ENCODE peak calls at places on chromosomes 1 and 21, in six cellular contexts. O, P, D, J, N and B are unnamed samples.
A peak's percentile ranks its signal among the peaks of the same experiment; 100 is the strongest.

GRCh38 chr1:237709355-237709754 is 181.4 kb downstream of the ZP4 start:
- DNase-seq in O (no peak), N (no peak), J (no peak), D (no peak), P (no peak), B (no peak)

GRCh38 chr21:43824250-43824882 is 35.0 kb downstream of the RRP1 start:
- DNase-seq in O (no peak), D (no peak), J (peak; percentile 69), P (no peak), N (no peak), B (no peak)

GRCh38 chr1:85678193-85678592 is 30.0 kb downstream of the ZNHIT6 start:
- DNase-seq in P (no peak), O (no peak), D (no peak), J (no peak), N (no peak), B (no peak)

GRCh38 chr1:5690878-5691277 is 301.3 kb downstream of the NPHP4 start:
- DNase-seq in N (no peak), P (no peak), D (no peak), J (no peak), O (no peak), B (no peak)

GRCh38 chr1:228964178-228964819 is 229.0 kb downstream of the RHOU start:
- DNase-seq in D (no peak), N (no peak), P (no peak), J (peak; percentile 51), O (no peak), B (no peak)

GRCh38 chr21:46297311-46298082 is 11.4 kb downstream of the YBEY start:
- DNase-seq in D (peak; percentile 14), N (no peak), O (no peak), P (no peak), J (no peak), B (no peak)

GRCh38 chr1:207389728-207390464 is 64.2 kb upstream of the CR2 start:
- DNase-seq in D (no peak), J (no peak), P (no peak), N (no peak), O (no peak), B (no peak)

GRCh38 chr1:192633533-192634258 is 2.3 kb upstream of the RGS13 start:
- DNase-seq in D (no peak), J (no peak), N (no peak), O (no peak), P (no peak), B (no peak)

GRCh38 chr1:116556289-116557006 is 14.4 kb downstream of the CD58 start:
- DNase-seq in D (peak; percentile 76), O (no peak), N (peak; percentile 44), J (peak; percentile 77), P (peak; percentile 51), B (no peak)

GRCh38 chr1:1318131-1318652 is 6.3 kb downstream of the INTS11 start:
- DNase-seq in P (no peak), O (no peak), J (no peak), D (no peak), N (no peak), B (no peak)

GRCh38 chr1:89454845-89455521 is 69.6 kb upstream of the LRRC8B start:
- DNase-seq in N (peak; percentile 50), P (peak; percentile 36), J (peak; percentile 11), D (peak; percentile 42), O (peak; percentile 48), B (peak; percentile 48)

GRCh38 chr1:201766117-201766863 is 62.7 kb upstream of the IPO9 start:
- DNase-seq in J (peak; percentile 58), D (no peak), N (no peak), O (no peak), P (no peak), B (no peak)

GRCh38 chr1:8718878-8719361 is 98.5 kb downstream of the RERE start:
- DNase-seq in N (no peak), O (no peak), J (no peak), D (no peak), P (no peak), B (no peak)

GRCh38 chr1:159646687-159647086 is 59.1 kb downstream of the APCS start:
- DNase-seq in O (no peak), D (no peak), N (no peak), J (no peak), P (no peak), B (peak; percentile 10)

GRCh38 chr1:232620356-232620841 is 9.5 kb downstream of the SIPA1L2 start:
- DNase-seq in J (no peak), D (no peak), O (no peak), P (no peak), N (no peak), B (no peak)

GRCh38 chr1:226428348-226429050 is 20.6 kb upstream of the PARP1 start:
- DNase-seq in O (no peak), J (no peak), N (no peak), D (no peak), P (no peak), B (no peak)

GRCh38 chr1:32205401-32206370 is at the start of gene IQCC:
- DNase-seq in D (peak; percentile 89), P (peak; percentile 71), O (peak; percentile 73), J (peak; percentile 79), N (peak; percentile 77), B (peak; percentile 95)

GRCh38 chr1:920506-920905 is 3.2 kb upstream of the SAMD11 start:
- DNase-seq in D (no peak), O (no peak), J (no peak), N (no peak), P (no peak), B (no peak)

GRCh38 chr21:39602076-39602689 is 10.6 kb upstream of the B3GALT5 start:
- DNase-seq in N (no peak), P (no peak), J (no peak), D (no peak), O (no peak), B (no peak)

GRCh38 chr1:220879509-220880366 is 495 bp downstream of the HLX start:
- DNase-seq in D (peak; percentile 14), O (no peak), N (no peak), P (no peak), J (peak; percentile 68), B (peak; percentile 55)

GRCh38 chr1:147757015-147757990 is 3.1 kb downstream of the GJA5 start:
- DNase-seq in N (no peak), J (no peak), O (no peak), D (no peak), P (no peak), B (no peak)

GRCh38 chr1:228265167-228265566 is 57.3 kb downstream of the OBSCN start:
- DNase-seq in N (no peak), O (no peak), P (no peak), J (no peak), D (no peak), B (no peak)

GRCh38 chr1:218460367-218460766 is 115.2 kb downstream of the TGFB2 start:
- DNase-seq in O (no peak), N (no peak), D (no peak), J (no peak), P (no peak), B (no peak)

GRCh38 chr1:183023146-183023600 is at the start of gene LAMC1:
- DNase-seq in N (no peak), D (peak; percentile 27), P (no peak), J (peak; percentile 72), O (peak; percentile 90), B (peak; percentile 80)

GRCh38 chr1:93813076-93813475 is 65.9 kb downstream of the DNTTIP2 start:
- DNase-seq in J (no peak), N (no peak), O (no peak), P (no peak), D (no peak), B (no peak)

GRCh38 chr1:159831696-159832225 is 5.1 kb downstream of the SLAMF8 start:
- DNase-seq in O (no peak), J (no peak), P (no peak), D (no peak), N (no peak), B (no peak)

GRCh38 chr1:3630161-3630611 is 5.4 kb downstream of the TPRG1L start:
- DNase-seq in D (no peak), J (no peak), N (no peak), P (no peak), O (no peak), B (no peak)

GRCh38 chr1:159012495-159012894 is 2.8 kb downstream of the IFI16 start:
- DNase-seq in D (peak; percentile 61), P (peak; percentile 12), O (no peak), N (no peak), J (no peak), B (peak; percentile 23)

GRCh38 chr1:90963651-90964050 is 58.2 kb downstream of the ZNF644 start:
- DNase-seq in J (no peak), O (no peak), D (no peak), N (no peak), P (no peak), B (no peak)

GRCh38 chr1:162248854-162249535 is 127.7 kb downstream of the SPATA46 start:
- DNase-seq in D (no peak), J (no peak), O (peak; percentile 45), N (no peak), P (no peak), B (no peak)

GRCh38 chr1:21262282-21263051 is 27.8 kb downstream of the ECE1 start:
- DNase-seq in P (no peak), N (no peak), O (peak; percentile 44), J (no peak), D (no peak), B (no peak)

GRCh38 chr1:26358411-26359384 is 4.8 kb upstream of the CRYBG2 start:
- DNase-seq in P (peak; percentile 51), O (no peak), N (peak; percentile 62), J (no peak), D (peak; percentile 69), B (no peak)

GRCh38 chr1:94734963-94735899 is 84.9 kb upstream of the SLC44A3 start:
- DNase-seq in D (no peak), O (no peak), J (no peak), N (no peak), P (no peak), B (no peak)

GRCh38 chr1:230231739-230232075 is 164.7 kb downstream of the GALNT2 start:
- DNase-seq in N (no peak), O (no peak), D (peak; percentile 18), P (no peak), J (no peak), B (no peak)